ENCODE peak calls at places on chromosome 18, in nine cellular contexts. O, L, K, M, C, T, J, R and A are unnamed samples.

GRCh38 chr18:45687617-45688016 is 36.4 kb upstream of the SLC14A1 start:
- DNase-seq in O (no peak), L (peak; percentile 8), K (no peak), M (peak; percentile 71), C (no peak), T (no peak), J (no peak), R (no peak), A (no peak)

GRCh38 chr18:45334188-45334587 is 281.1 kb upstream of the SLC14A2 start:
- DNase-seq in O (no peak), L (no peak), K (no peak), M (no peak), C (no peak), T (no peak), J (no peak), R (no peak), A (peak; percentile 25)

GRCh38 chr18:59047321-59047991 is 92.2 kb upstream of the SEC11C start:
- DNase-seq in O (no peak), L (no peak), K (no peak), M (no peak), C (no peak), T (no peak), J (no peak), R (no peak), A (no peak)

GRCh38 chr18:34650121-34650545 is 60.0 kb upstream of the DTNA start:
- DNase-seq in O (no peak), L (no peak), K (peak; percentile 29), M (no peak), C (no peak), T (no peak), J (peak; percentile 8), R (peak; percentile 19), A (no peak)

GRCh38 chr18:22286576-22286975 is 117.2 kb downstream of the GATA6 start:
- DNase-seq in O (no peak), L (no peak), K (peak; percentile 72), M (no peak), C (peak; percentile 49), T (no peak), J (peak; percentile 31), R (no peak), A (no peak)

GRCh38 chr18:58417752-58418151 is 211.1 kb downstream of the ALPK2 start:
- DNase-seq in O (no peak), L (no peak), K (peak; percentile 67), M (no peak), C (no peak), T (no peak), J (peak; percentile 77), R (no peak), A (no peak)

GRCh38 chr18:50738103-50738757 is 81.6 kb downstream of the MRO start:
- DNase-seq in O (no peak), L (no peak), K (no peak), M (no peak), C (no peak), T (no peak), J (no peak), R (no peak), A (no peak)

GRCh38 chr18:1052301-1052700 is 147.6 kb downstream of the ADCYAP1 start:
- DNase-seq in O (no peak), L (no peak), K (no peak), M (no peak), C (no peak), T (no peak), J (no peak), R (no peak), A (no peak)

GRCh38 chr18:24322594-24323136 is 75.0 kb downstream of the OSBPL1A start:
- DNase-seq in O (no peak), L (no peak), K (peak; percentile 68), M (no peak), C (no peak), T (no peak), J (peak; percentile 55), R (no peak), A (no peak)

GRCh38 chr18:4017479-4017878 is 437.6 kb downstream of the DLGAP1 start:
- DNase-seq in O (no peak), L (no peak), K (peak; percentile 7), M (peak; percentile 38), C (no peak), T (no peak), J (no peak), R (no peak), A (no peak)

GRCh38 chr18:68797901-68798300 is at the start of gene CCDC102B:
- DNase-seq in O (no peak), L (no peak), K (peak; percentile 78), M (no peak), C (no peak), T (no peak), J (peak; percentile 66), R (no peak), A (no peak)

GRCh38 chr18:12621737-12622306 is 36.1 kb downstream of the SPIRE1 start:
- DNase-seq in O (no peak), L (no peak), K (peak; percentile 45), M (no peak), C (no peak), T (no peak), J (peak; percentile 38), R (no peak), A (no peak)

GRCh38 chr18:69895081-69896047 is 52.3 kb downstream of the CD226 start:
- DNase-seq in O (no peak), L (peak; percentile 42), K (no peak), M (no peak), C (no peak), T (no peak), J (no peak), R (no peak), A (no peak)

GRCh38 chr18:36692909-36693308 is 135.9 kb downstream of the TPGS2 start:
- DNase-seq in O (no peak), L (no peak), K (no peak), M (no peak), C (no peak), T (no peak), J (no peak), R (no peak), A (no peak)

GRCh38 chr18:63336366-63337099 is 17.0 kb upstream of the BCL2 start:
- DNase-seq in O (no peak), L (no peak), K (peak; percentile 80), M (peak; percentile 58), C (no peak), T (no peak), J (peak; percentile 86), R (no peak), A (no peak)

GRCh38 chr18:7038330-7038846 is 79.2 kb downstream of the LAMA1 start:
- DNase-seq in O (peak; percentile 63), L (no peak), K (peak; percentile 99), M (no peak), C (peak; percentile 55), T (peak; percentile 35), J (peak; percentile 100), R (peak; percentile 97), A (peak; percentile 2)

GRCh38 chr18:3747176-3747973 is 297.4 kb downstream of the TGIF1 start:
- DNase-seq in O (no peak), L (no peak), K (peak; percentile 76), M (no peak), C (no peak), T (no peak), J (peak; percentile 79), R (no peak), A (no peak)

GRCh38 chr18:13464432-13465125 is 246.0 kb downstream of the LDLRAD4 start:
- DNase-seq in O (no peak), L (peak; percentile 63), K (peak; percentile 30), M (peak; percentile 90), C (no peak), T (peak; percentile 59), J (peak; percentile 56), R (no peak), A (no peak)

GRCh38 chr18:53153281-53153680 is 813.3 kb downstream of the DCC start:
- DNase-seq in O (no peak), L (no peak), K (peak; percentile 1), M (no peak), C (no peak), T (peak; percentile 14), J (peak; percentile 0), R (no peak), A (no peak)

GRCh38 chr18:79552696-79553095 is 126.9 kb upstream of the CTDP1 start:
- DNase-seq in O (no peak), L (no peak), K (no peak), M (no peak), C (peak; percentile 11), T (no peak), J (no peak), R (no peak), A (no peak)

GRCh38 chr18:47331051-47331450 is 79.6 kb upstream of the SKOR2 start:
- DNase-seq in O (no peak), L (no peak), K (no peak), M (no peak), C (no peak), T (no peak), J (no peak), R (no peak), A (no peak)

GRCh38 chr18:6255121-6255742 is 159.5 kb downstream of the L3MBTL4 start:
- DNase-seq in O (no peak), L (no peak), K (no peak), M (no peak), C (no peak), T (no peak), J (no peak), R (no peak), A (no peak)

GRCh38 chr18:28582724-28583123 is 405.8 kb upstream of the CDH2 start:
- DNase-seq in O (no peak), L (no peak), K (no peak), M (no peak), C (no peak), T (no peak), J (no peak), R (no peak), A (no peak)

GRCh38 chr18:26764177-26764576 is 101.3 kb downstream of the AQP4 start:
- DNase-seq in O (no peak), L (no peak), K (no peak), M (no peak), C (no peak), T (no peak), J (no peak), R (no peak), A (no peak)

GRCh38 chr18:29644276-29644675 is 1398.3 kb downstream of the DSC3 start:
- DNase-seq in O (no peak), L (no peak), K (no peak), M (no peak), C (no peak), T (no peak), J (peak; percentile 3), R (no peak), A (no peak)

GRCh38 chr18:75226301-75226955 is 15.8 kb downstream of the TSHZ1 start:
- DNase-seq in O (no peak), L (no peak), K (peak; percentile 41), M (no peak), C (no peak), T (no peak), J (peak; percentile 13), R (no peak), A (no peak)

GRCh38 chr18:48765053-48765452 is 185.7 kb downstream of the SMAD7 start:
- DNase-seq in O (no peak), L (no peak), K (no peak), M (no peak), C (no peak), T (no peak), J (no peak), R (no peak), A (no peak)

GRCh38 chr18:8708670-8709069 is 3.3 kb downstream of the MTCL1 start:
- DNase-seq in O (no peak), L (no peak), K (no peak), M (no peak), C (no peak), T (no peak), J (no peak), R (no peak), A (no peak)

GRCh38 chr18:21897811-21898210 is 157.2 kb downstream of the MIB1 start:
- DNase-seq in O (peak; percentile 34), L (no peak), K (peak; percentile 63), M (peak; percentile 7), C (no peak), T (peak; percentile 53), J (peak; percentile 67), R (peak; percentile 41), A (peak; percentile 26)

GRCh38 chr18:48740846-48741485 is 202.1 kb downstream of the CTIF start:
- DNase-seq in O (no peak), L (no peak), K (no peak), M (no peak), C (no peak), T (no peak), J (no peak), R (no peak), A (peak; percentile 51)

GRCh38 chr18:43396266-43396665 is 119.0 kb upstream of the SYT4 start:
- DNase-seq in O (peak; percentile 12), L (no peak), K (peak; percentile 51), M (peak; percentile 25), C (no peak), T (no peak), J (peak; percentile 40), R (no peak), A (peak; percentile 29)